ENCODE peak calls at places on chromosomes 4 and X, in seven cellular contexts. S is adipocyte, X is AG04450, M is breast epithelium, U is COR-L47, T is NCI-H1105 treated with DMSO at 0.1 percent for 48 hours, N is fibroblast of the conjunctiva. Z is an unnamed sample.

GRCh38 chr4:125322363-125322730 is 7.6 kb downstream of the FAT4 start:
- DNase-seq in S (peak; percentile 80), X (no peak), M (no peak), U (no peak), T (no peak), N (no peak), Z (no peak)

GRCh38 chrX:17608898-17609297 is 128.4 kb upstream of the SCML1 start:
- DNase-seq in S (peak; percentile 51), X (no peak), M (no peak), U (peak; percentile 67), T (peak; percentile 77), N (no peak), Z (no peak)

GRCh38 chrX:112774142-112774541 is 66.5 kb downstream of the AMOT start:
- DNase-seq in S (no peak), X (no peak), M (no peak), U (no peak), T (no peak), N (no peak), Z (no peak)

GRCh38 chr4:180664766-180665368 is 1578.3 kb upstream of the TENM3 start:
- DNase-seq in S (peak; percentile 96), X (peak; percentile 85), M (no peak), U (peak; percentile 92), T (peak; percentile 79), N (peak; percentile 83), Z (peak; percentile 14)

GRCh38 chr4:183399166-183399565 is 45.3 kb upstream of the CDKN2AIP start:
- DNase-seq in S (no peak), X (no peak), M (no peak), U (no peak), T (no peak), N (no peak), Z (no peak)

GRCh38 chr4:7806080-7806630 is 133.5 kb downstream of the AFAP1 start:
- DNase-seq in S (no peak), X (no peak), M (no peak), U (no peak), T (no peak), N (no peak), Z (no peak)

GRCh38 chr4:159010100-159010499 is 92.8 kb upstream of the RAPGEF2 start:
- DNase-seq in S (no peak), X (no peak), M (no peak), U (peak; percentile 9), T (no peak), N (no peak), Z (no peak)

GRCh38 chr4:16686195-16686594 is 212.2 kb downstream of the LDB2 start:
- DNase-seq in S (peak; percentile 92), X (peak; percentile 86), M (no peak), U (no peak), T (no peak), N (peak; percentile 61), Z (peak; percentile 97)

GRCh38 chr4:81754169-81754568 is 282.5 kb upstream of the RASGEF1B start:
- DNase-seq in S (no peak), X (no peak), M (no peak), U (no peak), T (no peak), N (no peak), Z (no peak)

GRCh38 chr4:113293673-113294072 is 244.2 kb downstream of the ANK2 start:
- DNase-seq in S (no peak), X (no peak), M (no peak), U (no peak), T (no peak), N (no peak), Z (no peak)

GRCh38 chr4:41454393-41454792 is 83.6 kb upstream of the LIMCH1 start:
- DNase-seq in S (peak; percentile 28), X (no peak), M (no peak), U (no peak), T (no peak), N (no peak), Z (no peak)

GRCh38 chr4:143178923-143179322 is 5.8 kb upstream of the USP38 start:
- DNase-seq in S (no peak), X (no peak), M (no peak), U (no peak), T (no peak), N (no peak), Z (no peak)

GRCh38 chr4:27129871-27130277 is 269.2 kb downstream of the STIM2 start:
- DNase-seq in S (no peak), X (no peak), M (no peak), U (no peak), T (no peak), N (no peak), Z (no peak)

GRCh38 chr4:52241916-52242315 is 190.8 kb downstream of the SPATA18 start:
- DNase-seq in S (peak; percentile 61), X (no peak), M (no peak), U (no peak), T (no peak), N (no peak), Z (no peak)

GRCh38 chrX:153225438-153226098 is 46.5 kb downstream of the MAGEA1 start:
- DNase-seq in S (no peak), X (no peak), M (no peak), U (no peak), T (no peak), N (no peak), Z (no peak)

GRCh38 chr4:113101669-113102068 is 52.2 kb downstream of the ANK2 start:
- DNase-seq in S (peak; percentile 45), X (no peak), M (no peak), U (no peak), T (no peak), N (no peak), Z (no peak)

GRCh38 chr4:20253799-20254409 is 2.2 kb downstream of the SLIT2 start:
- DNase-seq in S (peak; percentile 66), X (no peak), M (peak; percentile 50), U (peak; percentile 27), T (peak; percentile 17), N (no peak), Z (no peak)

GRCh38 chr4:132824721-132825120 is 324.4 kb upstream of the PCDH10 start:
- DNase-seq in S (no peak), X (no peak), M (no peak), U (no peak), T (no peak), N (no peak), Z (no peak)

GRCh38 chr4:115851918-115852766 is 738.7 kb upstream of the NDST4 start:
- DNase-seq in S (peak; percentile 33), X (no peak), M (no peak), U (peak; percentile 71), T (peak; percentile 30), N (peak; percentile 16), Z (no peak)

GRCh38 chr4:82247629-82248028 is 126.2 kb downstream of the HNRNPD start:
- DNase-seq in S (no peak), X (no peak), M (no peak), U (no peak), T (no peak), N (no peak), Z (no peak)

GRCh38 chrX:13888284-13888683 is 71.4 kb upstream of the GPM6B start:
- DNase-seq in S (no peak), X (no peak), M (no peak), U (no peak), T (no peak), N (no peak), Z (no peak)

GRCh38 chr4:2847297-2847871 is 3.7 kb downstream of the ADD1 start:
- DNase-seq in S (no peak), X (no peak), M (no peak), U (no peak), T (no peak), N (no peak), Z (no peak)

GRCh38 chr4:107897823-107898222 is 33.5 kb upstream of the CYP2U1 start:
- DNase-seq in S (peak; percentile 35), X (no peak), M (no peak), U (no peak), T (no peak), N (no peak), Z (no peak)

GRCh38 chr4:180560896-180561295 is 1682.3 kb upstream of the TENM3 start:
- DNase-seq in S (peak; percentile 88), X (no peak), M (no peak), U (no peak), T (no peak), N (no peak), Z (no peak)

GRCh38 chr4:151673913-151674520 is 86.8 kb downstream of the GATB start:
- DNase-seq in S (no peak), X (no peak), M (no peak), U (no peak), T (no peak), N (no peak), Z (no peak)

GRCh38 chr4:111066887-111067286 is 444.0 kb upstream of the PITX2 start:
- DNase-seq in S (peak; percentile 12), X (no peak), M (no peak), U (no peak), T (no peak), N (peak; percentile 4), Z (peak; percentile 51)

GRCh38 chr4:36709986-36710385 is 428.6 kb downstream of the DTHD1 start:
- DNase-seq in S (no peak), X (no peak), M (no peak), U (no peak), T (no peak), N (no peak), Z (no peak)

GRCh38 chr4:169210516-169211108 is 60.1 kb downstream of the SH3RF1 start:
- DNase-seq in S (no peak), X (no peak), M (no peak), U (no peak), T (no peak), N (no peak), Z (no peak)

GRCh38 chr4:15299627-15300026 is 128.2 kb upstream of the C1QTNF7 start:
- DNase-seq in S (no peak), X (no peak), M (no peak), U (no peak), T (no peak), N (no peak), Z (no peak)

GRCh38 chr4:119525005-119525749 is 103.4 kb downstream of the PDE5A start:
- DNase-seq in S (peak; percentile 75), X (peak; percentile 77), M (no peak), U (no peak), T (no peak), N (peak; percentile 49), Z (peak; percentile 49)

GRCh38 chr4:7808752-7809151 is 130.9 kb downstream of the AFAP1 start:
- DNase-seq in S (peak; percentile 47), X (peak; percentile 51), M (no peak), U (no peak), T (no peak), N (no peak), Z (no peak)

GRCh38 chr4:141307241-141307689 is 86.6 kb downstream of the ZNF330 start:
- DNase-seq in S (peak; percentile 76), X (peak; percentile 8), M (no peak), U (peak; percentile 49), T (peak; percentile 59), N (peak; percentile 46), Z (no peak)

GRCh38 chrX:30748337-30748960 is 95.2 kb downstream of the GK start:
- DNase-seq in S (no peak), X (no peak), M (no peak), U (no peak), T (no peak), N (no peak), Z (no peak)

GRCh38 chrX:108735680-108736508 is 469 bp downstream of the IRS4 start:
- DNase-seq in S (peak; percentile 34), X (no peak), M (no peak), U (no peak), T (peak; percentile 23), N (no peak), Z (no peak)

GRCh38 chr4:168724960-168725359 is 228.1 kb downstream of the PALLD start:
- DNase-seq in S (peak; percentile 56), X (peak; percentile 61), M (no peak), U (no peak), T (no peak), N (no peak), Z (no peak)

GRCh38 chrX:119427024-119427794 is 28.1 kb downstream of the SLC25A43 start:
- DNase-seq in S (no peak), X (no peak), M (no peak), U (no peak), T (no peak), N (no peak), Z (no peak)